ENCODE peak calls at places on chromosomes 4 and X, in five cellular contexts. F, P, G, W and V are unnamed samples.

GRCh38 chr4:7209699-7210098 is 17.4 kb downstream of the SORCS2 start:
- DNase-seq in P (no peak), F (no peak), G (no peak), W (no peak), V (no peak)

GRCh38 chr4:120691106-120691505 is 231.4 kb downstream of the PRDM5 start:
- DNase-seq in F (no peak), G (no peak), P (no peak), W (no peak), V (no peak)

GRCh38 chr4:187069398-187069797 is 345.7 kb upstream of the FAT1 start:
- DNase-seq in G (no peak), F (no peak), P (no peak), W (no peak), V (no peak)

GRCh38 chr4:94451669-94452475 is at the start of gene PDLIM5:
- DNase-seq in G (peak), P (peak), W (peak), F (peak), V (peak)

GRCh38 chrX:10119399-10119990 is 37.3 kb upstream of the CLCN4 start:
- DNase-seq in G (peak), P (peak), F (peak), W (peak), V (peak)

GRCh38 chr4:108453366-108453765 is 167.0 kb upstream of the RPL34 start:
- DNase-seq in F (no peak), P (no peak), G (no peak), W (no peak), V (no peak)

GRCh38 chr4:13219971-13220370 is 264.2 kb downstream of the RAB28 start:
- DNase-seq in G (no peak), P (no peak), F (no peak), W (no peak), V (no peak)

GRCh38 chr4:112213850-112214249 is 17.7 kb upstream of the AP1AR start:
- DNase-seq in F (no peak), W (no peak), P (no peak), G (no peak), V (no peak)

GRCh38 chrX:10414872-10415703 is 205.3 kb downstream of the MID1 start:
- DNase-seq in W (no peak), G (no peak), F (no peak), P (no peak), V (no peak)

GRCh38 chr4:81030061-81030616 is 369 bp upstream of the BMP3 start:
- DNase-seq in W (no peak), G (no peak), F (peak), P (no peak), V (peak)

GRCh38 chr4:128570380-128570779 is 239.1 kb upstream of the JADE1 start:
- DNase-seq in P (no peak), W (no peak), G (no peak), F (no peak), V (no peak)

GRCh38 chrX:19728915-19729314 is 158.5 kb downstream of the SH3KBP1 start:
- DNase-seq in W (no peak), P (no peak), F (no peak), G (no peak), V (no peak)

GRCh38 chrX:149491812-149492211 is 13.3 kb downstream of the IDS start:
- DNase-seq in W (no peak), G (no peak), P (peak), F (no peak), V (no peak)

GRCh38 chr4:109873791-109874514 is 26.0 kb downstream of the LRIT3 start:
- DNase-seq in G (no peak), P (no peak), W (no peak), F (no peak), V (no peak)

GRCh38 chr4:21948347-21949072 is at the start of gene KCNIP4:
- DNase-seq in W (peak), F (peak), P (no peak), G (no peak), V (peak)

GRCh38 chrX:39577976-39578962 is 519.5 kb downstream of the BCOR start:
- DNase-seq in G (peak), F (no peak), W (no peak), P (no peak), V (no peak)

GRCh38 chr4:169397762-169398161 is 127.0 kb upstream of the SH3RF1 start:
- DNase-seq in P (no peak), F (no peak), G (no peak), W (no peak), V (no peak)

GRCh38 chr4:142406917-142407501 is 439.1 kb downstream of the INPP4B start:
- DNase-seq in F (no peak), G (no peak), P (no peak), W (no peak), V (no peak)

GRCh38 chr4:69860007-69860406 is at the start of gene SULT1E1:
- DNase-seq in F (no peak), P (no peak), W (no peak), G (no peak), V (no peak)

GRCh38 chr4:15042529-15043167 is 40.4 kb downstream of the CPEB2 start:
- DNase-seq in W (no peak), P (no peak), G (no peak), F (no peak), V (no peak)

GRCh38 chrX:9899640-9900075 is 67.5 kb upstream of the CLDN34 start:
- DNase-seq in F (no peak), W (no peak), P (no peak), G (no peak), V (no peak)

GRCh38 chr4:139278956-139279722 is 886 bp downstream of the MGARP start:
- DNase-seq in G (no peak), P (no peak), F (peak), W (no peak), V (peak)

GRCh38 chr4:1980561-1981041 is 28.2 kb downstream of the NELFA start:
- DNase-seq in P (no peak), F (no peak), W (no peak), G (no peak), V (no peak)

GRCh38 chrX:24306430-24306829 is 7.4 kb downstream of the SUPT20HL2 start:
- DNase-seq in F (no peak), W (no peak), G (no peak), P (peak), V (no peak)

GRCh38 chr4:159455675-159456235 is 352.9 kb downstream of the RAPGEF2 start:
- DNase-seq in W (peak), F (peak), P (peak), G (no peak), V (no peak)

GRCh38 chrX:19746919-19747671 is 140.3 kb downstream of the SH3KBP1 start:
- DNase-seq in W (peak), F (no peak), P (peak), G (no peak), V (no peak)

GRCh38 chr4:30867427-30867826 is 147.3 kb downstream of the PCDH7 start:
- DNase-seq in F (no peak), P (no peak), G (no peak), W (no peak), V (no peak)

GRCh38 chr4:98958065-98958464 is 29.1 kb upstream of the EIF4E start:
- DNase-seq in W (no peak), F (no peak), G (no peak), P (no peak), V (no peak)

GRCh38 chr4:176274441-176274840 is 5.4 kb upstream of the ASB5 start:
- DNase-seq in W (no peak), F (no peak), G (no peak), P (no peak), V (no peak)

GRCh38 chr4:181966084-181966483 is 277.1 kb upstream of the TENM3 start:
- DNase-seq in F (no peak), G (no peak), P (no peak), W (no peak), V (no peak)

GRCh38 chr4:160831165-160831922 is 1332.5 kb downstream of the FSTL5 start:
- DNase-seq in F (no peak), W (no peak), G (no peak), P (no peak), V (no peak)

GRCh38 chr4:168630445-168631187 is 133.8 kb downstream of the PALLD start:
- DNase-seq in W (no peak), P (no peak), F (no peak), G (no peak), V (no peak)

GRCh38 chr4:17698116-17698515 is 83.3 kb downstream of the FAM184B start:
- DNase-seq in W (no peak), P (no peak), F (no peak), G (no peak), V (no peak)

GRCh38 chrX:78104447-78105176 is 564 bp downstream of the PGK1 start:
- DNase-seq in G (no peak), W (no peak), P (peak), F (peak), V (no peak)

GRCh38 chr4:139959398-139959797 is 194.6 kb downstream of the MAML3 start:
- DNase-seq in G (no peak), W (no peak), F (no peak), P (no peak), V (no peak)

GRCh38 chrX:104318330-104319009 is 63.7 kb upstream of the ESX1 start:
- DNase-seq in P (peak), F (no peak), W (peak), G (no peak), V (no peak)

GRCh38 chr4:173500841-173501591 is 29.0 kb downstream of the HAND2 start:
- DNase-seq in G (no peak), P (no peak), F (no peak), W (no peak), V (peak)
- TF ChIP-seq SUZ12 in G (no peak), P (no peak), F (no peak), W (no peak), V (peak)

GRCh38 chr4:183599690-183600089 is 59.3 kb downstream of the RWDD4 start:
- DNase-seq in P (peak), G (no peak), W (no peak), F (no peak), V (no peak)

GRCh38 chr4:183599284-183599683 is 59.7 kb downstream of the RWDD4 start:
- DNase-seq in F (no peak), P (no peak), G (no peak), W (no peak), V (no peak)

GRCh38 chr4:183602444-183603102 is 56.4 kb downstream of the RWDD4 start:
- DNase-seq in F (no peak), P (no peak), W (no peak), G (no peak), V (peak)

GRCh38 chr4:183601381-183601780 is 57.6 kb downstream of the RWDD4 start:
- DNase-seq in G (no peak), W (no peak), P (no peak), F (no peak), V (no peak)

GRCh38 chr4:183600189-183600685 is 58.7 kb downstream of the RWDD4 start:
- DNase-seq in F (no peak), G (no peak), P (peak), W (peak), V (no peak)
- TF ChIP-seq SUZ12 in F (no peak), G (no peak), P (no peak), W (no peak), V (no peak)

DNA sequence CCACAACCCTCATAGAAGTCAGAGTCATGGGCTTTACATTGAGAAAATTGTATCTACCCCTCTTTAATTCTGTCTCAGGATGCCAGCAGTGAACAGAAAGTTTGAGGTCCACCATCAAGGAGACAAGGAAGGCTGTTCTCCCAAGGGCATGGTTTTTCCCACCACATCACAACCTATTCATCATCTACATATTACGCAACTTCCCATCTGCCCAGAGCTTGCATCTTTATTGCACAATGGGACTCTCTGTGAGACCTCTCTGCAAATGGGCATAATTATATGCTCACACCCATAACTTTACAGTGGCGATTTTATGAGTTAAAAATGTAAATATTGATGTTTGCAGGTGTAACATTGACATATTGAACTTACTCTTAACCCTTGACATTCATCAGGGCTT is 38.9 kb downstream of the PAGE2 start:
- DNase-seq in G (no peak), F (no peak), W (no peak), P (no peak), V (no peak)
- TF ChIP-seq SUZ12 in G (no peak), F (no peak), W (no peak), P (no peak), V (no peak)

DNA sequence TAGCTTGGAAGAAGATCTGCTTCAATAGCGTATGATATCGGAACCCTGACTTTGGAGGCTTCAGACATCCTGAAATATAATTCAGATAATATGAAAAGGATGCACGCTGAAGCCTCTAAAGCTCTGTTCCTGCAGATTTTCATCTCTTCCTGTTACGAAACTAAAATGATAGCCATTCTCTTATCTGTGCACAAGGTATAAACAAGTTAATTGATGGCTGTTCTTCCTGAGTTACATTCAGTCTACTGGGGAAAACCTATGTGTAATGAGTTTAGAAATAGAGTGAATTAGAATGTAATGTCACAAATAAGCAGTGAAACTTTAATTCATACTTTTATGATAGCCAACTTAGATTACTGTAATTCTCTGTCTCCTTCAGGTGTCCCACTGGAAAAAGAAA is 36.8 kb upstream of the AGA start:
- DNase-seq in G (no peak), W (no peak), F (no peak), P (no peak), V (no peak)
- TF ChIP-seq SUZ12 in G (no peak), W (no peak), F (no peak), P (no peak), V (no peak)

GRCh38 chr4:70927502-70928139 is 25.5 kb downstream of the MOB1B start:
- DNase-seq in G (no peak), W (no peak), P (no peak), F (no peak), V (no peak)
- TF ChIP-seq SUZ12 in G (no peak), W (no peak), P (no peak), F (no peak), V (no peak)

DNA sequence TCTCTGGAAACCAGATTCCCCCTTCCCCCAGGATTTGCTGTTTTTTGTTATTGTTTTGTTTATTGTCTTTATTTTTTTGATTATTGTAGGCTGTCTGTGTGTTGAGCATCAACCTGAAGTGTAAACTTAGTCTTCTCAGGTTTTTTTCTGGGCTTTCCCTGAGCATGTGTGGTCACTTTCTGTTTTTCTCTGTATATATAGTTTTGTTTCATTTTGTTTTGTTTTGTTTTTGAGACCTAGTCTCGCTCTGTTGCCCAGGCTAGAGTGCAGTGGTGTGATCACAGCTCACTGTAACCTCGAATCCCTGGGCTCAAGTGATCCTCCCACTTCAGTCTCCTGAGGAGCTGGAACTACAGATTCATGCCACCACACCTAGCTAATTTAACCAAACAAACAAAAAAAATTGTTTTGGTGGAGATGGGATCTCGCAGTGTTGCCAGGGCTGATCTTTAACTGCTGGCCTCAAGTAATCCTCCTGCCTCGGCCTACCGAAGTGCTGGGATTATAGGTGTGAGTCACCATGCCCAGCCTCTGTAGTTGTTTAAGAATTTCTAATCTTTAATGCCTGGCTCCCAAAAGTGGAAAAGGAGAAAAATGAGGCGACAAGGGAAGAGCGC is 9.1 kb downstream of the IL13RA1 start:
- DNase-seq in G (no peak), F (no peak), W (no peak), P (no peak), V (no peak)
- TF ChIP-seq SUZ12 in G (no peak), F (no peak), W (no peak), P (no peak), V (no peak)

GRCh38 chr4:54318904-54319303 is 89.8 kb downstream of the PDGFRA start:
- DNase-seq in G (no peak), W (peak), F (peak), P (peak), V (no peak)
- TF ChIP-seq SUZ12 in G (no peak), W (no peak), F (no peak), P (no peak), V (no peak)

GRCh38 chrX:101759000-101759399 is 99.3 kb upstream of the ARMCX2 start:
- DNase-seq in F (peak), P (peak), W (peak), G (no peak), V (peak)

GRCh38 chrX:101764538-101764937 is 104.9 kb upstream of the ARMCX2 start:
- DNase-seq in W (no peak), F (peak), P (no peak), G (no peak), V (no peak)
- TF ChIP-seq SUZ12 in W (no peak), F (no peak), P (no peak), G (no peak), V (no peak)

DNA sequence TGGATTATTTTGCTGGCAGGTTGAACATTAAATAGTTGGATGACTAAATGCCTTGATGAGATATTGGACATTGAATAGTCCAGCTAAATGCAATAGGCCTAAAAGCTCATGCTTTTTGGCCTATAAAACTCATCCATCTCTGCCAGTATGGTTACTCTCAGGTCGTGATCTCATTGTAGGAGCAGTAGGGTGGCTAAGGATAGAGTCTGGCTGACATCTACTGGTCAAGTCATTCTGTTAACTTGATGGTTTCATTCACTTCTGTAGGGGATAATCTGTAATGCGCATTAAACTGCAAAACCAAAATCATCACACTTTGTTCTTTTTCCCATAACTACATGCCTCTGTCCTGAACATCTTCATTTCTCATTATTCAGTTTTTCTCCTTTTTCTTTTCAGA is 227.0 kb downstream of the DKK2 start:
- DNase-seq in W (peak), P (peak), F (peak), G (no peak), V (no peak)
- TF ChIP-seq SUZ12 in W (no peak), P (no peak), F (no peak), G (no peak), V (no peak)